ENCODE peak calls at places on chromosomes 5 and 9, in four cellular contexts. M, P, H and C are unnamed samples.

GRCh38 chr5:175557778-175558177 is 79.4 kb downstream of the SFXN1 start:
- DNase-seq in P (no peak), M (no peak), H (no peak), C (no peak)

GRCh38 chr5:74200560-74200959 is 440.0 kb downstream of the ENC1 start:
- DNase-seq in P (no peak), M (no peak), H (no peak), C (no peak)

GRCh38 chr9:7172445-7173115 is 414.8 kb downstream of the KDM4C start:
- DNase-seq in M (no peak), P (peak), H (no peak), C (no peak)

GRCh38 chr5:54013556-54014157 is 296.7 kb downstream of the ARL15 start:
- DNase-seq in M (peak), P (peak), H (peak), C (no peak)

GRCh38 chr5:33933723-33934544 is 2.3 kb upstream of the RXFP3 start:
- DNase-seq in H (no peak), P (peak), M (peak), C (no peak)

GRCh38 chr5:96257904-96258303 is 175.1 kb downstream of the PCSK1 start:
- DNase-seq in H (no peak), P (peak), M (no peak), C (no peak)

GRCh38 chr5:151038292-151038745 is 17.9 kb downstream of the GPX3 start:
- DNase-seq in M (no peak), H (no peak), P (no peak), C (peak)

GRCh38 chr5:38557309-38557710 is 864 bp upstream of the LIFR start:
- DNase-seq in M (no peak), P (no peak), H (peak), C (no peak)

GRCh38 chr9:114276908-114277821 is 45.7 kb upstream of the ORM1 start:
- DNase-seq in P (peak), M (no peak), H (peak), C (peak)

GRCh38 chr9:27528886-27529315 is 713 bp downstream of the MOB3B start:
- DNase-seq in M (peak), H (peak), P (peak), C (no peak)

GRCh38 chr5:153676821-153677220 is 186.4 kb downstream of the GRIA1 start:
- DNase-seq in P (no peak), M (no peak), H (no peak), C (no peak)
- TF ChIP-seq CTCF in P (no peak), M (no peak), H (no peak), C (no peak)

DNA sequence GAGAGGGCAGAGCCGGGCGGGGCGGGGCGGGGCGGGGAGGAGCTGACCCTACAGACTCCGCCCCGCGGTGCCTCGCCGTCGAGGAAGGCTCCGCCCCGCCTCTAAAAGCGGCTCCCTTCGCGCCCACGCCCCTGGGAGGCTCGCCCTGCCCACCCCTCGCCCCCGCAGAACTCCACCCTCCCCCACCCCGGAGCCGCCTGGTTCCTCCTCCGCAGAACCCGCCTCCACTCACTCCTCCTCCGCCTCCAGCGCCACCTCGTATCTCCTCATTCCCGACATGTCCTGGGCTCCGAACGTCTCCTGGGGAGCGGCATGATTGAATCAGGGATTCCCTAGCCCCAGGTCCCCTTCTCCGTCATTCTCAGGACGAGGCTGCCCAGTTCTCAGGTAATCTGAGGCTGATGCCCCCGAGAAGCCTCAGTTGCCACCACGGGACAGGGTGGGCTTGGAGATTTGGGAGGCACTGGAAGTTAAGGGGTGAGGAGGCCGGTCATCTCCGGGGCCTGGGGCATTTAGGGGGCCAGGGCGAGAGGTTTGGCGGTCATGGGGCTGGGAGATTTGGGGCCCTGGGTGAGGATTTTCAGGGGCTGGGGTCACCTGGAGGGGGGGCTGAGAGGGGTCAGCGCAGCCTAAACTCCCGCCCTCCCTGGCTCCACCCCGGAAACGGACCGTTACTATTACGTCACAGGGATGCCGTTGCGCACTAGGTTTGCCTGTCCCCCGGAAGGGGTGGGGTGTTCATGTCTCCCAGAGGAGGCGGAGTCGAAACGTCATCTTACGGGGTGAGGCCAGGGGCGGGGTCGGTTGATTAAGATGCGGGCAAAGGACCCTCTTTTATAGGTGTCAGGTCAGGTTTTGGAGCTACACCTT is 3.2 kb upstream of the CCL27 start:
- DNase-seq in H (peak), M (peak), P (peak), C (no peak)
- TF ChIP-seq CTCF in H (no peak), M (no peak), P (no peak), C (no peak)

DNA sequence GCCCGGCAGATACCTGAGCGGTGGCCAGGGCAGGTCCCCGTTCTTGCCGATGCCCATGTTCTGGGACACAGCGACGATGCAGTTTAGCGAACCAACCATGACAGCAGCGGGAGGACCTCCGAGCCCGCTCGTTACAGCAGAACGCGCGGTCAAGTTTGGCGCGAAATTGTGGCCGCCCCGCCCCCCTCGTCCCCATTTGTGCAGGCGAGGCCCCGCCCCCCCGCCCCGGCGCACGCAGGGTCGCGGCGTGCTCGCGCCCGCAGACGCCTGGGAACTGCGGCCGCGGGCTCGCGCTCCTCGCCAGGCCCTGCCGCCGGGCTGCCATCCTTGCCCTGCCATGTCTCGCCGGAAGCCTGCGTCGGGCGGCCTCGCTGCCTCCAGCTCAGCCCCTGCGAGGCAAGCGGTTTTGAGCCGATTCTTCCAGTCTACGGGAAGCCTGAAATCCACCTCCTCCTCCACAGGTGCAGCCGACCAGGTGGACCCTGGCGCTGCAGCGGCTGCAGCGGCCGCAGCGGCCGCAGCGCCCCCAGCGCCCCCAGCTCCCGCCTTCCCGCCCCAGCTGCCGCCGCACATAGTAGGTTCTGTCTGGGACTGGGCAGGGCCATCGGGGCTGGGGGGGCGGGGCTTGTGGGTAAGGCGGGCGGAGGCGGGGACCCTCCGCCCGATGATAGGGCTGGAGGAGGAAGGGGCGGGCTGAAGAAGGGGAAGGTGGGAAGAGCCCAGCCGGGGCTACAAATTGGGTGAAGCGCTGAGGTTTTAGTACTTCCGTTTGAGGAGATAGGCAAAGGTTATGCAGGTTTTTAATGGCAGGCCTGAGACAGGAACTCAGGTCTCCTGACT is at the start of the genes DHFR and MSH3:
- DNase-seq in H (peak), M (peak), P (peak), C (peak)
- TF ChIP-seq CTCF in H (peak), M (peak), P (no peak), C (peak)

GRCh38 chr5:1763960-1764605 is 35.6 kb downstream of the MRPL36 start:
- DNase-seq in P (no peak), M (no peak), H (peak), C (peak)
- TF ChIP-seq CTCF in P (no peak), M (no peak), H (no peak), C (peak)